ENCODE peak calls at places on chromosomes 16 and 17, in nine cellular contexts. X is ELF-1; S is NCI-H748 treated with DMSO at 0.1 percent for 48 hours; D is LHCN-M2; R is stimulated activated CD8-positive, alpha-beta memory T cell treated with anti-CD3 and anti-CD28 coated beads, Interleukin-2, amount 100 ng/mL, for 1 hour; O is AG09319; J is stimulated activated CD4-positive, alpha-beta T cell treated with anti-CD3 and anti-CD28 coated beads, Interleukin-1b, Interleukin-23, amount 100 ng/mL, for 1 hour; Q is HEK293T; G is nucleus accumbens. A is an unnamed sample.

GRCh38 chr16:68365167-68365817 is 54.5 kb downstream of the PRMT7 start:
- DNase-seq in R (no peak), S (no peak), J (no peak), G (no peak), Q (no peak), X (no peak), O (no peak), D (no peak), A (no peak)

GRCh38 chr17:28575126-28575795 is 1.4 kb downstream of the ALDOC start:
- DNase-seq in Q (no peak), J (no peak), G (no peak), S (no peak), X (peak; percentile 31), R (no peak), O (no peak), D (no peak), A (no peak)

GRCh38 chr17:33261911-33262665 is 31.0 kb downstream of the ASIC2 start:
- DNase-seq in J (no peak), S (no peak), R (no peak), O (no peak), D (no peak), G (no peak), Q (no peak), X (no peak), A (no peak)

GRCh38 chr16:79437764-79438728 is 162.5 kb downstream of the MAF start:
- DNase-seq in X (peak; percentile 89), D (no peak), S (no peak), Q (no peak), G (peak; percentile 13), O (no peak), J (no peak), R (no peak), A (no peak)

GRCh38 chr17:74715144-74715543 is 2.4 kb upstream of the CD300LF start:
- DNase-seq in X (no peak), O (no peak), R (no peak), J (no peak), G (no peak), Q (no peak), D (no peak), S (no peak), A (no peak)

GRCh38 chr17:61460796-61461585 is 8.8 kb downstream of the TBX4 start:
- DNase-seq in D (no peak), R (no peak), Q (no peak), O (no peak), G (no peak), J (no peak), X (no peak), S (no peak), A (no peak)

GRCh38 chr17:9138161-9138717 is 116.9 kb downstream of the NTN1 start:
- DNase-seq in X (peak; percentile 50), Q (no peak), D (no peak), S (no peak), G (no peak), O (no peak), J (no peak), R (no peak), A (no peak)

GRCh38 chr17:21357696-21358095 is 18.5 kb upstream of the KCNJ12 start:
- DNase-seq in D (no peak), G (no peak), Q (no peak), R (no peak), O (no peak), J (no peak), X (peak; percentile 64), S (no peak), A (no peak)

GRCh38 chr16:70789231-70789926 is 11.6 kb downstream of the VAC14 start:
- DNase-seq in O (peak; percentile 50), R (no peak), Q (no peak), G (no peak), J (no peak), S (no peak), D (peak; percentile 47), X (peak; percentile 24), A (no peak)

GRCh38 chr17:82902972-82903874 is 63.4 kb upstream of the ZNF750 start:
- DNase-seq in G (no peak), D (no peak), R (no peak), S (no peak), O (no peak), J (no peak), Q (no peak), X (no peak), A (no peak)

GRCh38 chr16:89643769-89644300 is 13.7 kb downstream of the CHMP1A start:
- DNase-seq in O (no peak), S (no peak), J (no peak), D (no peak), X (no peak), R (no peak), G (no peak), Q (no peak), A (no peak)

GRCh38 chr17:61614219-61614618 is 23.2 kb upstream of the NACA2 start:
- DNase-seq in R (no peak), Q (no peak), S (no peak), D (no peak), G (no peak), O (no peak), J (no peak), X (no peak), A (no peak)

GRCh38 chr16:85402910-85403692 is 210.0 kb upstream of the GSE1 start:
- DNase-seq in Q (no peak), X (no peak), R (no peak), J (no peak), S (no peak), G (no peak), D (peak; percentile 7), O (no peak), A (no peak)

GRCh38 chr17:13953871-13954270 is 115.4 kb upstream of the COX10 start:
- DNase-seq in Q (no peak), S (no peak), O (no peak), X (no peak), G (no peak), R (no peak), D (no peak), J (no peak), A (no peak)

GRCh38 chr17:39663340-39663687 is 1.8 kb upstream of the TCAP start:
- DNase-seq in Q (no peak), J (no peak), R (no peak), G (no peak), O (no peak), X (no peak), S (no peak), D (no peak), A (no peak)

GRCh38 chr17:50426814-50427787 is 1.1 kb downstream of the ACSF2 start:
- DNase-seq in O (no peak), R (no peak), X (peak; percentile 57), D (peak; percentile 19), S (no peak), Q (peak; percentile 69), G (no peak), J (no peak), A (no peak)

GRCh38 chr17:82832411-82832810 is 7.4 kb downstream of the ZNF750 start:
- DNase-seq in O (no peak), Q (no peak), D (no peak), G (no peak), S (no peak), J (no peak), X (no peak), R (no peak), A (no peak)

GRCh38 chr17:2478446-2478845 is 33.2 kb downstream of the METTL16 start:
- DNase-seq in S (no peak), X (no peak), G (no peak), Q (no peak), O (no peak), J (no peak), D (no peak), R (no peak), A (no peak)

GRCh38 chr16:68267612-68268405 is 3.5 kb downstream of the SLC7A6 start:
- DNase-seq in R (no peak), J (no peak), D (no peak), S (no peak), Q (no peak), X (peak; percentile 30), O (no peak), G (no peak), A (no peak)

GRCh38 chr16:57795431-57795878 is 6.8 kb downstream of the KIFC3 start:
- DNase-seq in R (no peak), X (peak; percentile 79), G (no peak), D (peak; percentile 39), O (no peak), J (no peak), S (no peak), Q (peak; percentile 66), A (no peak)

GRCh38 chr17:45852535-45853297 is 8.0 kb downstream of the SPPL2C start:
- DNase-seq in X (peak; percentile 51), S (peak; percentile 47), G (peak; percentile 5), D (peak; percentile 40), R (peak; percentile 33), Q (peak; percentile 73), O (peak; percentile 16), J (no peak), A (peak; percentile 40)

GRCh38 chr16:13779676-13780075 is 140.3 kb upstream of the ERCC4 start:
- DNase-seq in G (no peak), X (peak; percentile 10), D (no peak), O (no peak), J (no peak), Q (no peak), S (peak; percentile 32), R (no peak), A (no peak)

GRCh38 chr16:1932050-1933028 is 10.7 kb downstream of the MSRB1 start:
- DNase-seq in O (no peak), S (no peak), Q (no peak), G (no peak), D (no peak), R (no peak), X (peak; percentile 77), J (no peak), A (no peak)

GRCh38 chr16:1106659-1107058 is 10.6 kb upstream of the C1QTNF8 start:
- DNase-seq in J (no peak), R (no peak), S (no peak), G (no peak), O (no peak), Q (no peak), X (no peak), D (no peak), A (no peak)

GRCh38 chr17:37430051-37430591 is 23.4 kb downstream of the TADA2A start:
- DNase-seq in O (no peak), X (no peak), Q (no peak), R (no peak), G (no peak), D (peak; percentile 42), S (no peak), J (no peak), A (no peak)